ENCODE peak calls at places on chromosomes 13 and 19, in five cellular contexts. U, E, Q, N and A are unnamed samples. For H3K27me3, the result is how much of the 10 kb centered on the place peaks cover.

GRCh38 chr19:36152061-36152885 is at the start of gene COX7A1:
- DNase-seq in U (peak), N (no peak), E (no peak), Q (peak), A (no peak)

GRCh38 chr13:24184265-24184841 is 23.8 kb downstream of the SPATA13 start:
- DNase-seq in U (no peak), E (no peak), N (no peak), Q (no peak), A (no peak)

GRCh38 chr19:40740747-40741146 is 9.5 kb downstream of the ACTMAP start:
- DNase-seq in N (no peak), U (no peak), Q (no peak), E (no peak), A (no peak)

GRCh38 chr13:24036115-24036514 is 124.4 kb upstream of the SPATA13 start:
- DNase-seq in N (no peak), E (peak), U (no peak), Q (no peak), A (no peak)

GRCh38 chr13:32246468-32246867 is 68.7 kb downstream of the ZAR1L start:
- DNase-seq in N (no peak), E (peak), Q (peak), U (peak), A (peak)

GRCh38 chr13:76455960-76456359 is 430.2 kb downstream of the KCTD12 start:
- DNase-seq in Q (no peak), N (no peak), E (no peak), U (no peak), A (no peak)

GRCh38 chr19:56076413-56076998 is 44.6 kb downstream of the ZNF787 start:
- DNase-seq in N (no peak), U (peak), E (peak), Q (peak), A (peak)

GRCh38 chr13:112181336-112182051 is 114.5 kb downstream of the SOX1 start:
- DNase-seq in N (no peak), E (no peak), Q (no peak), U (peak), A (no peak)

GRCh38 chr13:99356216-99357089 is 49.3 kb upstream of the GPR183 start:
- DNase-seq in U (no peak), E (no peak), Q (no peak), N (no peak), A (no peak)

GRCh38 chr19:36215276-36216171 is 618 bp downstream of the ZNF146 start:
- DNase-seq in Q (peak), N (no peak), U (no peak), E (peak), A (no peak)

GRCh38 chr19:10888421-10888866 is 17.1 kb downstream of the CARM1 start:
- DNase-seq in U (no peak), E (peak), Q (peak), N (no peak), A (no peak)

GRCh38 chr19:17346109-17346671 is 8.8 kb downstream of the GTPBP3 start:
- DNase-seq in N (peak), U (peak), E (peak), Q (peak), A (peak)

GRCh38 chr13:30143671-30144400 is 163.5 kb downstream of the KATNAL1 start:
- DNase-seq in E (no peak), N (no peak), U (no peak), Q (no peak), A (no peak)

GRCh38 chr13:43785681-43786471 is 896 bp downstream of the ENOX1 start:
- DNase-seq in U (peak), Q (peak), E (peak), N (peak), A (peak)

GRCh38 chr13:67137044-67137735 is 92.9 kb downstream of the PCDH9 start:
- DNase-seq in U (no peak), N (no peak), Q (no peak), E (no peak), A (no peak)

GRCh38 chr13:100357764-100358163 is 230.8 kb downstream of the GGACT start:
- DNase-seq in U (no peak), E (no peak), N (no peak), Q (peak), A (no peak)

DNA sequence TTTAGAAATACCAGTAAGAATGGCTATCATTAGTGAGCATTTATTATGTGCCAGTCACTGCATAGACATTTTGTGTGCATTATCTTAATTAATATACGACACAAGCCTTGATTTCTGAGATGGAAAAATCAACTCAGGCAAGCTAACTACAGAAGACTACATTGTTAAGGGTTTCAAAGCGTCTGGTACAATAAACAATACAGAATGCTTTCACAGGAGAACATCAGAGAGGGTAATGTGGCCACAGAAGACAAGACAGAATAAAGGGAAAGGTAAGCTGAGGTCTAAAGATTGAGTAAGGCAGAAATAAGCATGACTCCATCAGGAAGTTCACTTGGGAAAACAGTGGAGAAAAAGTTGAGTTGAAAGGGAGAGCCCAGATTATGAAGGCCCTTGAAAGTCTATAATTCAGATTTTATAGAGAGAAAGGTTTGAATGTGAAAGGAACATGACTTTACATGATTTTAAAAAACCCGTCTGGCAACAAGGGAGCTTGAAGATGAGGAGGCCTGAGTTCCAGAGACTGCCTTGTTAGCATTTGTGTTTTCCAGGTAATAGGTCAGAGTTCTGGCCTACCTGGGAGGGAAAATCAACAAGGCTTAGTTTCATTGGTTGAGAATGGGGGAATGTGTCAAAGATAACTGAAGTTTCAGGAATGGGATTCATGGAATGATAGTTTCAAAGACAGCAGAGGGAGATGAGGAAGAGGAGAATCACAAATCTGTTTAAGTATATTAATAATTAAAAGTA is 1.8 kb upstream of the MBNL2 start:
- DNase-seq in Q (no peak), U (no peak), N (no peak), E (no peak), A (no peak)
- H3K27ac ChIP-seq in Q (no peak), U (no peak), N (no peak), E (no peak), A (peak)

GRCh38 chr19:15562861-15563260 is 52.2 kb upstream of the CYP4F8 start:
- DNase-seq in N (peak), Q (no peak), U (no peak), E (no peak), A (no peak)
- H3K27me3 ChIP-seq in N (under half), Q (under half), U (under half), E (under half), A (under half)

GRCh38 chr13:93430346-93430745 is 203.7 kb downstream of the GPC6 start:
- DNase-seq in E (no peak), N (no peak), Q (no peak), U (no peak), A (no peak)

GRCh38 chr13:93420206-93420605 is 193.6 kb downstream of the GPC6 start:
- DNase-seq in Q (no peak), U (no peak), N (no peak), E (no peak), A (no peak)

GRCh38 chr13:93420887-93421286 is 194.3 kb downstream of the GPC6 start:
- DNase-seq in U (no peak), N (no peak), Q (peak), E (no peak), A (no peak)

GRCh38 chr13:93422980-93423554 is 196.5 kb downstream of the GPC6 start:
- DNase-seq in Q (no peak), U (no peak), E (no peak), N (no peak), A (no peak)

GRCh38 chr13:93425411-93425810 is 198.8 kb downstream of the GPC6 start:
- DNase-seq in Q (no peak), E (no peak), U (no peak), N (no peak), A (no peak)
- TF ChIP-seq POLR2AphosphoS5 in Q (no peak), E (no peak), U (no peak), N (no peak), A (no peak)

DNA sequence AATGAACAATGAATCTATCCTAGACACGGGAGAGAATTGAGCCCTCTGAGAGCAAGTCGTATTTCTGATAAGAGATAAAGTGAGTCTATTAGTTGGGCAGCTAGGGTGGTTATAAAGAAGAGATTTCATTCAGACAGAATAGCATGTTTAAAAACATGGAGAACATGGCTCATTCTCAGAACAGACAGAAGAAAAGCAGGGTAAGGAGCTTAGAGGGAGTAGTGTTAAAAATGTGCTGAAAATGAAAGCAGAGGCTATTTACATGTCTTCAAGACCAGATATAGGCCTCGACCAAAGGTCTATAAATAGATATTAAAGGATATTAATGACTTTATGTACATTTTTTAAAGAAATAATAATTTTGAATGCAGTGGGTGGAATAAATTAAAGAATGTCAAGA is 149.5 kb downstream of the SLITRK1 start:
- DNase-seq in N (no peak), Q (no peak), E (no peak), U (no peak), A (no peak)
- H3K27ac ChIP-seq in N (no peak), Q (no peak), E (no peak), U (no peak), A (no peak)

GRCh38 chr13:94233401-94233800 is 246.1 kb downstream of the DCT start:
- DNase-seq in E (no peak), N (no peak), Q (no peak), U (no peak), A (no peak)
- H3K27me3 ChIP-seq in E (under half), N (under half), Q (under half), U (under half), A (under half)

GRCh38 chr19:1017115-1017905 is 3.6 kb downstream of the TMEM259 start:
- DNase-seq in N (no peak), E (no peak), Q (no peak), U (no peak), A (peak)
- TF ChIP-seq POLR2AphosphoS5 in N (no peak), E (no peak), Q (no peak), U (no peak), A (no peak)

GRCh38 chr13:36919833-36920611 is at the start of gene SMAD9:
- DNase-seq in U (peak), Q (peak), N (peak), E (peak), A (peak)
- H3K27ac ChIP-seq in U (peak), Q (no peak), N (peak), E (peak), A (peak)

GRCh38 chr19:1068111-1069001 is 1.4 kb downstream of the ARHGAP45 start:
- DNase-seq in E (no peak), N (no peak), U (peak), Q (no peak), A (no peak)
- H3K27me3 ChIP-seq in E (under half), N (half or more), U (under half), Q (under half), A (half or more)

DNA sequence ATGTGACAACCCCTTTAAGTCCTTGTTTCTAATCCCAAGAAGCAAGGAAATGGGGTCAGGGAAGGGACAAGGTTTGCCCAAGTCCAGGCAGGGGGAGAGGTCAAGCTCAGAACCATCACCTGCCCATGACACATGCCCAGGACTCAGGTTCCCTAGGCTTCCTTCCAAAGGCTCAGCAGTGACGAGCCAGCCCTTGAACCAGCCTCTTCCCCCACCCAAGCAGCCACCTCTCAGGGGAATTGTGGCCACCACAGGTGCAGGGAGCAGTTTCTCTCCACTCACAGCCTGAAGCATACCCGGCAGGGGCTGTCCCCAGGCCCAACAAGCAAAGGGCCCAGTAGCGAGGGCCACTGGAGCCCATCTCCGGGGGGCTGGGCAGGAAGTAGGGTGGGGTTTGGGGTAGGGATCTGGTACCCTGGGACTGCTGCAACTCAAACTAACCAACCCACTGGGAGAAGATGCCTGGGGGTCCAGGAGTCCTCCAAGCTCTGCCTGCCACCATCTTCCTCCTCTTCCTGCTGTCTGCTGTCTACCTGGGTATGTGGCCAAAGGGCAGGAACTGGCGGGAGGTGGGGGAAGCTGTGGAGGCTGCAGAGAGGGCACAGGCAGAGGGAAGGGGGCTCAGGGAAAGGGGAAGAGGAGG is at the start of gene CD79A:
- DNase-seq in U (no peak), E (no peak), N (no peak), Q (no peak), A (no peak)
- TF ChIP-seq POLR2AphosphoS5 in U (no peak), E (no peak), N (no peak), Q (no peak), A (no peak)

GRCh38 chr19:49850221-49850486 is 805 bp upstream of the PTOV1 start:
- DNase-seq in U (no peak), Q (no peak), N (no peak), E (no peak), A (no peak)
- H3K27ac ChIP-seq in U (peak), Q (peak), N (peak), E (peak), A (peak)